ENCODE peak calls at places on chromosomes 4 and X, in six cellular contexts. F is A673; J is effector memory CD4-positive, alpha-beta T cell; Y is stomach; G is iPS DF 6.9; H is pancreas. T is an unnamed sample.
A peak's percentile ranks its signal among the peaks of the same experiment; 100 is the strongest.

GRCh38 chrX:13666836-13667235 is 13.9 kb downstream of the TCEANC start:
- DNase-seq in F (no peak), J (no peak), Y (no peak), G (no peak), H (no peak), T (no peak)

GRCh38 chrX:43961699-43962098 is 11.5 kb downstream of the NDP start:
- DNase-seq in F (peak; percentile 15), J (no peak), Y (no peak), G (no peak), H (no peak), T (no peak)

GRCh38 chr4:78806943-78807458 is 30.9 kb downstream of the BMP2K start:
- DNase-seq in F (no peak), J (no peak), Y (no peak), G (no peak), H (no peak), T (no peak)

GRCh38 chrX:50988649-50989048 is 78.1 kb downstream of the BMP15 start:
- DNase-seq in F (peak; percentile 67), J (no peak), Y (no peak), G (no peak), H (no peak), T (peak; percentile 5)

GRCh38 chr4:181671672-181672071 is 571.5 kb upstream of the TENM3 start:
- DNase-seq in F (no peak), J (no peak), Y (no peak), G (no peak), H (no peak), T (no peak)

GRCh38 chr4:39814403-39815185 is 116.7 kb downstream of the UBE2K start:
- DNase-seq in F (no peak), J (no peak), Y (no peak), G (no peak), H (no peak), T (peak; percentile 35)

GRCh38 chrX:47358387-47359065 is 11.9 kb upstream of the ZNF157 start:
- DNase-seq in F (peak; percentile 22), J (no peak), Y (no peak), G (no peak), H (no peak), T (peak; percentile 41)

GRCh38 chrX:102950908-102951866 is 14.1 kb downstream of the RAB40AL start:
- DNase-seq in F (peak; percentile 74), J (peak; percentile 4), Y (peak; percentile 56), G (no peak), H (peak; percentile 66), T (peak; percentile 59)

GRCh38 chrX:136953867-136954787 is 73.6 kb upstream of the RBMX start:
- DNase-seq in F (peak; percentile 87), J (no peak), Y (peak; percentile 70), G (peak; percentile 35), H (peak; percentile 72), T (peak; percentile 50)

GRCh38 chr4:128915544-128915943 is 106.0 kb downstream of the JADE1 start:
- DNase-seq in F (no peak), J (no peak), Y (no peak), G (no peak), H (no peak), T (no peak)

GRCh38 chrX:134599173-134599914 is 58.9 kb downstream of the PLAC1 start:
- DNase-seq in F (no peak), J (no peak), Y (no peak), G (no peak), H (no peak), T (no peak)

DNA sequence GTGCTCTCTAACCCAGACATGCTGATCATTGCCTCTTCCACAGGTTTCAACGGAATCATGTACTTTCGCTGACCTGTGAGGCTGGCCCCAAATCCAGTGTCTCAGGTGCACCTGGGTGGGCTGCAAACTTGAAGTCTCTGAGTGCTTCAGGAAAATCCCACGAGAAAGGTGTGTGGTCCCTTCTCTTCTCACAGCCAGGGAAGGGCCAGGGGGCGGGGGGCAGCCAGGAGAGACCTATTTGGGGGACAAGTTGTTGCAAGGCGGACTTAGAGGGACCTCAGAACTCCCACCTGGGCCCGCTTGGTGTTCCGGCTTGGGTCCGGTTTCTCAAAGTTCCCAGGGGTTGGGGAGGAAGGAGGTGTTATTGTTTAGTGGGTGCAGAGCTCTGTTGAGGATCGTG is 80.0 kb downstream of the HMX1 start:
- DNase-seq in F (no peak), J (no peak), Y (no peak), G (no peak), H (no peak), T (no peak)
- H3K9me3 ChIP-seq in F (no peaks in the 10 kb centered on the region), J (no peaks in the 10 kb centered on the region), Y (no peaks in the 10 kb centered on the region), G (no peaks in the 10 kb centered on the region), H (no peaks in the 10 kb centered on the region), T (no peaks in the 10 kb centered on the region)

GRCh38 chrX:41906515-41907165 is 16.7 kb downstream of the CASK start:
- DNase-seq in F (no peak), J (no peak), Y (no peak), G (no peak), H (no peak), T (no peak)
- H3K9me3 ChIP-seq in F (no peaks in the 10 kb centered on the region), J (no peaks in the 10 kb centered on the region), Y (no peaks in the 10 kb centered on the region), G (no peaks in the 10 kb centered on the region), H (no peaks in the 10 kb centered on the region), T (no peaks in the 10 kb centered on the region)

DNA sequence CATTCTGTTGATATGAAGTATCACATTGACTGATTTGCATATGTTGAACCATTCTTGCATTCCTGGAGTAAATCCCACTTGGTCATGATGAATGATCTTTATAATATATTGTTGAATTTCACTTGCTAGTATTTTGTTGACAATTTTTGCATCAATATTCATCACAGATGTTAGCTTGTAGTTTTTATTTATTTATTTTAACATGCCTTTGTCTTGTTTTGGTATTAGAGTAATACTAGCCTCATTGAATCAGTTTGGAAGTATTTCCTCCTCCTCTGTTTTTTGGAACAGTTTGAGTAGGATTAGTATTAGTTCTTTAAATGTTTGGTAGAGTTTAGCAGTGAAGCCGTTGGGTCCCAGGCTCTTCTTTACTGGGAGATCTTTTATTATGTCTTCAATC is 13.9 kb upstream of the ADH1C start:
- DNase-seq in F (no peak), J (no peak), Y (no peak), G (no peak), H (no peak), T (no peak)
- H3K9me3 ChIP-seq in F (peaks cover 3% of the 10 kb centered on the region), J (no peaks in the 10 kb centered on the region), Y (no peaks in the 10 kb centered on the region), G (no peaks in the 10 kb centered on the region), H (no peaks in the 10 kb centered on the region), T (no peaks in the 10 kb centered on the region)

GRCh38 chrX:63932006-63932405 is 147.0 kb upstream of the ARHGEF9 start:
- DNase-seq in F (no peak), J (no peak), Y (no peak), G (no peak), H (no peak), T (no peak)
- H3K9me3 ChIP-seq in F (peaks cover 12% of the 10 kb centered on the region), J (no peaks in the 10 kb centered on the region), Y (no peaks in the 10 kb centered on the region), G (no peaks in the 10 kb centered on the region), H (no peaks in the 10 kb centered on the region), T (no peaks in the 10 kb centered on the region)

GRCh38 chrX:72122621-72123275 is 9.0 kb downstream of the RTL5 start:
- DNase-seq in F (no peak), J (no peak), Y (no peak), G (no peak), H (peak; percentile 29), T (no peak)

GRCh38 chrX:72124540-72125201 is 7.0 kb downstream of the RTL5 start:
- DNase-seq in F (no peak), J (no peak), Y (no peak), G (no peak), H (peak; percentile 22), T (no peak)

GRCh38 chrX:72121381-72121780 is 10.3 kb downstream of the RTL5 start:
- DNase-seq in F (peak; percentile 39), J (no peak), Y (peak; percentile 49), G (no peak), H (peak; percentile 29), T (peak; percentile 46)

GRCh38 chrX:72125331-72126047 is 6.2 kb downstream of the RTL5 start:
- DNase-seq in F (no peak), J (no peak), Y (no peak), G (no peak), H (peak; percentile 21), T (no peak)

GRCh38 chrX:72123471-72124185 is 8.1 kb downstream of the RTL5 start:
- DNase-seq in F (peak; percentile 88), J (no peak), Y (no peak), G (peak; percentile 31), H (peak; percentile 33), T (no peak)
- H3K9me3 ChIP-seq in F (no peaks in the 10 kb centered on the region), J (no peaks in the 10 kb centered on the region), Y (no peaks in the 10 kb centered on the region), G (no peaks in the 10 kb centered on the region), H (no peaks in the 10 kb centered on the region), T (no peaks in the 10 kb centered on the region)

GRCh38 chrX:57985951-57986350 is 75.7 kb upstream of the ZXDA start:
- DNase-seq in F (no peak), J (no peak), Y (no peak), G (no peak), H (no peak), T (no peak)

GRCh38 chrX:57984620-57985019 is 74.4 kb upstream of the ZXDA start:
- DNase-seq in F (no peak), J (no peak), Y (no peak), G (no peak), H (no peak), T (no peak)
- H3K9me3 ChIP-seq in F (peaks cover 7% of the 10 kb centered on the region), J (no peaks in the 10 kb centered on the region), Y (no peaks in the 10 kb centered on the region), G (no peaks in the 10 kb centered on the region), H (no peaks in the 10 kb centered on the region), T (no peaks in the 10 kb centered on the region)

GRCh38 chr4:445410-445809 is 53.5 kb downstream of the ZNF721 start:
- DNase-seq in F (no peak), J (no peak), Y (no peak), G (no peak), H (no peak), T (no peak)
- H3K9me3 ChIP-seq in F (peaks cover 100% of the 10 kb centered on the region), J (peaks cover 82% of the 10 kb centered on the region), Y (peaks cover 84% of the 10 kb centered on the region), G (peaks cover 13% of the 10 kb centered on the region), H (peaks cover 28% of the 10 kb centered on the region), T (peaks cover 75% of the 10 kb centered on the region)

GRCh38 chrX:67094061-67094460 is 449.8 kb upstream of the AR start:
- DNase-seq in F (no peak), J (no peak), Y (no peak), G (peak; percentile 13), H (no peak), T (no peak)
- H3K9me3 ChIP-seq in F (peaks cover 14% of the 10 kb centered on the region), J (no peaks in the 10 kb centered on the region), Y (no peaks in the 10 kb centered on the region), G (no peaks in the 10 kb centered on the region), H (no peaks in the 10 kb centered on the region), T (no peaks in the 10 kb centered on the region)

T was measured in CD4-positive, alpha-beta memory T cell.